ENCODE peak calls at places on chromosome 20, in eight cellular contexts. One of them, this sample, is unnamed.

GRCh38 chr20:8535403-8536003 is 403.4 kb downstream of the PLCB1 start:
- DNase-seq in effector memory CD8-positive, alpha-beta T cell: no peak
- DNase-seq in K562: no peak
- DNase-seq in tibial artery: no peak
- DNase-seq in SK-N-DZ: peak; percentile 15
- DNase-seq in PC-3: peak; percentile 35
- DNase-seq in naive thymus-derived CD4-positive, alpha-beta T cell: no peak
- DNase-seq in stimulated activated naive CD4-positive, alpha-beta T cell treated with Interleukin-2 at 50 U/mL for 16 hours: no peak
- DNase-seq in this sample: no peak

GRCh38 chr20:21202284-21202683 is 76.4 kb downstream of the KIZ start:
- DNase-seq in effector memory CD8-positive, alpha-beta T cell: no peak
- DNase-seq in K562: no peak
- DNase-seq in PC-3: peak; percentile 69
- DNase-seq in naive thymus-derived CD4-positive, alpha-beta T cell: no peak
- DNase-seq in stimulated activated naive CD4-positive, alpha-beta T cell treated with Interleukin-2 at 50 U/mL for 16 hours: no peak
- DNase-seq in tibial artery: no peak
- DNase-seq in SK-N-DZ: no peak
- DNase-seq in this sample: no peak

GRCh38 chr20:41052742-41053419 is 24.3 kb downstream of the TOP1 start:
- DNase-seq in effector memory CD8-positive, alpha-beta T cell: no peak
- DNase-seq in tibial artery: no peak
- DNase-seq in naive thymus-derived CD4-positive, alpha-beta T cell: no peak
- DNase-seq in SK-N-DZ: no peak
- DNase-seq in K562: no peak
- DNase-seq in stimulated activated naive CD4-positive, alpha-beta T cell treated with Interleukin-2 at 50 U/mL for 16 hours: no peak
- DNase-seq in PC-3: peak; percentile 46
- DNase-seq in this sample: no peak

GRCh38 chr20:6055161-6055783 is 1.4 kb upstream of the LRRN4 start:
- DNase-seq in stimulated activated naive CD4-positive, alpha-beta T cell treated with Interleukin-2 at 50 U/mL for 16 hours: no peak
- DNase-seq in tibial artery: no peak
- DNase-seq in effector memory CD8-positive, alpha-beta T cell: no peak
- DNase-seq in naive thymus-derived CD4-positive, alpha-beta T cell: no peak
- DNase-seq in SK-N-DZ: peak; percentile 92
- DNase-seq in K562: peak; percentile 20
- DNase-seq in PC-3: no peak
- DNase-seq in this sample: no peak

GRCh38 chr20:24989162-24989561 is 3.4 kb downstream of the APMAP start:
- DNase-seq in K562: no peak
- DNase-seq in stimulated activated naive CD4-positive, alpha-beta T cell treated with Interleukin-2 at 50 U/mL for 16 hours: no peak
- DNase-seq in SK-N-DZ: no peak
- DNase-seq in PC-3: no peak
- DNase-seq in effector memory CD8-positive, alpha-beta T cell: no peak
- DNase-seq in tibial artery: no peak
- DNase-seq in naive thymus-derived CD4-positive, alpha-beta T cell: peak; percentile 10
- DNase-seq in this sample: no peak

GRCh38 chr20:22728146-22728745 is 143.9 kb upstream of the FOXA2 start:
- DNase-seq in K562: no peak
- DNase-seq in stimulated activated naive CD4-positive, alpha-beta T cell treated with Interleukin-2 at 50 U/mL for 16 hours: no peak
- DNase-seq in PC-3: peak; percentile 8
- DNase-seq in effector memory CD8-positive, alpha-beta T cell: no peak
- DNase-seq in naive thymus-derived CD4-positive, alpha-beta T cell: no peak
- DNase-seq in SK-N-DZ: no peak
- DNase-seq in tibial artery: no peak
- DNase-seq in this sample: no peak

GRCh38 chr20:43736588-43737091 is 9.8 kb upstream of the GTSF1L start:
- DNase-seq in SK-N-DZ: no peak
- DNase-seq in tibial artery: no peak
- DNase-seq in PC-3: no peak
- DNase-seq in effector memory CD8-positive, alpha-beta T cell: no peak
- DNase-seq in naive thymus-derived CD4-positive, alpha-beta T cell: peak; percentile 34
- DNase-seq in stimulated activated naive CD4-positive, alpha-beta T cell treated with Interleukin-2 at 50 U/mL for 16 hours: no peak
- DNase-seq in K562: peak; percentile 54
- DNase-seq in this sample: no peak

GRCh38 chr20:56687061-56687460 is 58.0 kb downstream of the TFAP2C start:
- DNase-seq in naive thymus-derived CD4-positive, alpha-beta T cell: no peak
- DNase-seq in K562: no peak
- DNase-seq in tibial artery: no peak
- DNase-seq in stimulated activated naive CD4-positive, alpha-beta T cell treated with Interleukin-2 at 50 U/mL for 16 hours: no peak
- DNase-seq in effector memory CD8-positive, alpha-beta T cell: no peak
- DNase-seq in SK-N-DZ: no peak
- DNase-seq in PC-3: peak; percentile 30
- DNase-seq in this sample: no peak

GRCh38 chr20:33862709-33863403 is 51.7 kb downstream of the CHMP4B start:
- DNase-seq in effector memory CD8-positive, alpha-beta T cell: peak; percentile 39
- DNase-seq in tibial artery: peak; percentile 31
- DNase-seq in naive thymus-derived CD4-positive, alpha-beta T cell: peak; percentile 58
- DNase-seq in SK-N-DZ: peak; percentile 94
- DNase-seq in stimulated activated naive CD4-positive, alpha-beta T cell treated with Interleukin-2 at 50 U/mL for 16 hours: peak; percentile 6
- DNase-seq in K562: peak; percentile 86
- DNase-seq in PC-3: peak; percentile 49
- DNase-seq in this sample: peak; percentile 23